ENCODE peak calls at places on chromosome 1, in six cellular contexts. One of them, this sample, is unnamed.

GRCh38 chr1:53604291-53604919 is 134.6 kb downstream of the GLIS1 start:
- DNase-seq in A549: no peak
- DNase-seq in HepG2: no peak
- DNase-seq in IMR-90: no peak
- DNase-seq in K562: no peak
- DNase-seq in GM12878: no peak
- DNase-seq in this sample: no peak

GRCh38 chr1:119007672-119008482 is 19.7 kb upstream of the TBX15 start:
- DNase-seq in K562: no peak
- DNase-seq in HepG2: no peak
- DNase-seq in GM12878: no peak
- DNase-seq in A549: no peak
- DNase-seq in IMR-90: no peak
- DNase-seq in this sample: no peak

GRCh38 chr1:118246646-118247045 is 61.6 kb upstream of the SPAG17 start:
- DNase-seq in HepG2: no peak
- DNase-seq in K562: no peak
- DNase-seq in IMR-90: no peak
- DNase-seq in GM12878: no peak
- DNase-seq in A549: no peak
- DNase-seq in this sample: no peak

GRCh38 chr1:31712041-31712440 is 8.2 kb upstream of the COL16A1 start:
- DNase-seq in K562: no peak
- DNase-seq in HepG2: no peak
- DNase-seq in IMR-90: peak
- DNase-seq in GM12878: no peak
- DNase-seq in A549: no peak
- DNase-seq in this sample: no peak

GRCh38 chr1:100955322-100955721 is 59.4 kb downstream of the SLC30A7 start:
- DNase-seq in K562: no peak
- DNase-seq in A549: no peak
- DNase-seq in IMR-90: peak
- DNase-seq in GM12878: no peak
- DNase-seq in HepG2: no peak
- DNase-seq in this sample: no peak

GRCh38 chr1:117615474-117615873 is 9.6 kb downstream of the TENT5C start:
- DNase-seq in A549: no peak
- DNase-seq in HepG2: no peak
- DNase-seq in IMR-90: no peak
- DNase-seq in K562: no peak
- DNase-seq in GM12878: no peak
- DNase-seq in this sample: no peak

GRCh38 chr1:177732178-177732577 is 237.7 kb downstream of the SEC16B start:
- DNase-seq in HepG2: no peak
- DNase-seq in IMR-90: no peak
- DNase-seq in A549: no peak
- DNase-seq in GM12878: no peak
- DNase-seq in K562: no peak
- DNase-seq in this sample: no peak

GRCh38 chr1:83626603-83627002 is 372.3 kb downstream of the TTLL7 start:
- DNase-seq in A549: no peak
- DNase-seq in GM12878: peak
- DNase-seq in K562: no peak
- DNase-seq in IMR-90: no peak
- DNase-seq in HepG2: no peak
- DNase-seq in this sample: no peak

GRCh38 chr1:60345621-60346020 is 272.1 kb upstream of the C1orf87 start:
- DNase-seq in GM12878: no peak
- DNase-seq in A549: no peak
- DNase-seq in IMR-90: no peak
- DNase-seq in HepG2: no peak
- DNase-seq in K562: no peak
- DNase-seq in this sample: no peak

GRCh38 chr1:45205910-45206721 is at the start of gene ZSWIM5:
- DNase-seq in HepG2: peak
- DNase-seq in K562: peak
- DNase-seq in GM12878: no peak
- DNase-seq in A549: peak
- DNase-seq in IMR-90: peak
- DNase-seq in this sample: peak

GRCh38 chr1:45206808-45207624 is 611 bp upstream of the ZSWIM5 start:
- DNase-seq in IMR-90: no peak
- DNase-seq in HepG2: no peak
- DNase-seq in K562: no peak
- DNase-seq in A549: no peak
- DNase-seq in GM12878: no peak
- DNase-seq in this sample: no peak

GRCh38 chr1:45200435-45200834 is 6.0 kb downstream of the ZSWIM5 start:
- DNase-seq in HepG2: no peak
- DNase-seq in A549: no peak
- DNase-seq in K562: no peak
- DNase-seq in GM12878: no peak
- DNase-seq in IMR-90: no peak
- DNase-seq in this sample: no peak

GRCh38 chr1:45200906-45201500 is 5.4 kb downstream of the ZSWIM5 start:
- DNase-seq in K562: no peak
- DNase-seq in HepG2: peak
- DNase-seq in IMR-90: no peak
- DNase-seq in GM12878: no peak
- DNase-seq in A549: no peak
- DNase-seq in this sample: no peak

GRCh38 chr1:45205000-45205909 is 1.1 kb downstream of the ZSWIM5 start:
- DNase-seq in IMR-90: peak
- DNase-seq in A549: peak
- DNase-seq in GM12878: no peak
- DNase-seq in K562: peak
- DNase-seq in HepG2: peak
- DNase-seq in this sample: peak
- TF ChIP-seq BHLHE40 in IMR-90: no peak
- TF ChIP-seq BHLHE40 in A549: no peak
- TF ChIP-seq BHLHE40 in GM12878: no peak
- TF ChIP-seq BHLHE40 in K562: no peak
- TF ChIP-seq BHLHE40 in HepG2: no peak
- TF ChIP-seq BHLHE40 in this sample: no peak

DNA sequence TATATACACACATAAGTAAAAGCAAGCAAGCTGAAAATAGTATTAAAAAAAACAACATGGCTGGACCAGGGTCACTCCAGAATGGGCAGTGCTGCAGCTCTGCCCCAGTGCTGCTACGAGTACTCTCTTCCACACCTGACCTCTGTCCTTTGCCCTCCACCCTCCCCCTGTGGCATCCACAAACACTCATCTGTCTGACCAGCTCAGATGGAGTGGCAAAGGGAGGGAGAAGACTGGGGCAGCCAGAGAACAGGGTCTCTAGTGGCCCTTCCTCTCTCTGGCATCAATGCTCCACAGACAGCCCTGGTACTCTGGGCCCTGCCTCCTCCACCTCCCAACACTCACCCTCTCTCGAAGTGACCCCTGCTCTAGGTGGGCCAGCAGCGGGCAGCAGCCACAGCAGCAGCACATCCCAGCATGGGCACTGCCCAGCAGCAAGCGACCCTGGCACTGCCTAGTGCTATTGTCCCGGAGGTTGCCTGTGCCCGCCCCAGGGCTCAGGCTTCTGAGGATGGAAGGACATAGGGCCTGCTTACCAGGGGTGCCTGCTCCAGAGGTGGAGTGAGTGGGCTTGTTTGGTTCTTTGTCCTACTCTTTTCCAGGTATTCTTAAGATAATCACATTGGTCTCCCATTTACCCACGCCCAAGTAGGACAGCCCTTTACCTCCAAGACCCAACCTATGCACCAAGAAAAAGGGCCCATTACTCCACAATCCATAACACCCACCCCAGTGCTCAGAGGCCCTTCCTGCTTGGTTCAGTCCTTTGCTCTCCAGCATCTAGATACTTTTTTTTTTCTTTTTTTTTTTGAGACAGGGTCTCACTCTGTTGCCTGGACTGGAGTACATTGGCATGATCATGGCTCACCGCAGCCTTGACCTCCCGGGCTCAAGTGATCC is 6.2 kb downstream of the ARHGEF2 start:
- DNase-seq in K562: no peak
- DNase-seq in HepG2: no peak
- DNase-seq in IMR-90: no peak
- DNase-seq in A549: no peak
- DNase-seq in GM12878: no peak
- DNase-seq in this sample: no peak
- TF ChIP-seq BHLHE40 in K562: no peak
- TF ChIP-seq BHLHE40 in HepG2: no peak
- TF ChIP-seq BHLHE40 in IMR-90: no peak
- TF ChIP-seq BHLHE40 in A549: no peak
- TF ChIP-seq BHLHE40 in GM12878: no peak
- TF ChIP-seq BHLHE40 in this sample: no peak

GRCh38 chr1:203325418-203326091 is 20.2 kb downstream of the BTG2 start:
- DNase-seq in HepG2: no peak
- DNase-seq in A549: no peak
- DNase-seq in K562: no peak
- DNase-seq in GM12878: no peak
- DNase-seq in IMR-90: no peak
- DNase-seq in this sample: no peak
- TF ChIP-seq BHLHE40 in HepG2: no peak
- TF ChIP-seq BHLHE40 in A549: no peak
- TF ChIP-seq BHLHE40 in K562: no peak
- TF ChIP-seq BHLHE40 in GM12878: no peak
- TF ChIP-seq BHLHE40 in IMR-90: no peak
- TF ChIP-seq BHLHE40 in this sample: no peak

GRCh38 chr1:43147625-43148319 is 24.3 kb downstream of the EBNA1BP2 start:
- DNase-seq in GM12878: no peak
- DNase-seq in HepG2: peak
- DNase-seq in IMR-90: peak
- DNase-seq in A549: peak
- DNase-seq in K562: peak
- DNase-seq in this sample: peak
- TF ChIP-seq BHLHE40 in GM12878: no peak
- TF ChIP-seq BHLHE40 in HepG2: no peak
- TF ChIP-seq BHLHE40 in IMR-90: no peak
- TF ChIP-seq BHLHE40 in A549: no peak
- TF ChIP-seq BHLHE40 in K562: no peak
- TF ChIP-seq BHLHE40 in this sample: no peak

GRCh38 chr1:172451002-172451443 is 7.2 kb upstream of the PIGC start:
- DNase-seq in A549: peak
- DNase-seq in K562: peak
- DNase-seq in GM12878: no peak
- DNase-seq in IMR-90: peak
- DNase-seq in HepG2: peak
- DNase-seq in this sample: no peak
- TF ChIP-seq BHLHE40 in A549: no peak
- TF ChIP-seq BHLHE40 in K562: no peak
- TF ChIP-seq BHLHE40 in GM12878: no peak
- TF ChIP-seq BHLHE40 in IMR-90: no peak
- TF ChIP-seq BHLHE40 in HepG2: no peak
- TF ChIP-seq BHLHE40 in this sample: no peak

GRCh38 chr1:9873992-9874391 is 36.1 kb downstream of the CTNNBIP1 start:
- DNase-seq in HepG2: no peak
- DNase-seq in K562: no peak
- DNase-seq in IMR-90: no peak
- DNase-seq in GM12878: no peak
- DNase-seq in A549: no peak
- DNase-seq in this sample: no peak

GRCh38 chr1:9873385-9873784 is 36.7 kb downstream of the CTNNBIP1 start:
- DNase-seq in HepG2: no peak
- DNase-seq in GM12878: no peak
- DNase-seq in K562: no peak
- DNase-seq in A549: no peak
- DNase-seq in IMR-90: no peak
- DNase-seq in this sample: no peak

GRCh38 chr1:9875636-9876000 is 34.5 kb downstream of the CTNNBIP1 start:
- DNase-seq in HepG2: no peak
- DNase-seq in K562: no peak
- DNase-seq in GM12878: no peak
- DNase-seq in A549: no peak
- DNase-seq in IMR-90: no peak
- DNase-seq in this sample: no peak

GRCh38 chr1:9874412-9874811 is 35.7 kb downstream of the CTNNBIP1 start:
- DNase-seq in K562: no peak
- DNase-seq in HepG2: no peak
- DNase-seq in GM12878: no peak
- DNase-seq in IMR-90: no peak
- DNase-seq in A549: no peak
- DNase-seq in this sample: no peak

GRCh38 chr1:9874959-9875635 is 35.0 kb downstream of the CTNNBIP1 start:
- DNase-seq in HepG2: peak
- DNase-seq in A549: peak
- DNase-seq in GM12878: peak
- DNase-seq in K562: peak
- DNase-seq in IMR-90: peak
- DNase-seq in this sample: peak
- TF ChIP-seq BHLHE40 in HepG2: no peak
- TF ChIP-seq BHLHE40 in A549: no peak
- TF ChIP-seq BHLHE40 in GM12878: no peak
- TF ChIP-seq BHLHE40 in K562: no peak
- TF ChIP-seq BHLHE40 in IMR-90: no peak
- TF ChIP-seq BHLHE40 in this sample: no peak